ENCODE peak calls at places on chromosomes 7 and 10, in five cellular contexts. B is IMR-90, I is endothelial cell of umbilical vein, A is tibial nerve, Z is esophagus squamous epithelium. Q is an unnamed sample.

GRCh38 chr10:116828121-116828520 is 21.2 kb upstream of the ENO4 start:
- DNase-seq in B (no peak), I (no peak), A (no peak), Z (no peak), Q (no peak)

GRCh38 chr7:25894902-25895791 is 256.9 kb upstream of the NFE2L3 start:
- DNase-seq in B (peak; percentile 2), I (peak; percentile 32), A (peak; percentile 69), Z (no peak), Q (peak; percentile 93)

GRCh38 chr7:30403477-30403876 is 75.1 kb downstream of the NOD1 start:
- DNase-seq in B (no peak), I (no peak), A (no peak), Z (no peak), Q (no peak)

GRCh38 chr10:88181902-88182671 is 318.7 kb downstream of the PTEN start:
- DNase-seq in B (no peak), I (no peak), A (no peak), Z (no peak), Q (no peak)

GRCh38 chr7:68420342-68420750 is 1177.9 kb upstream of the AUTS2 start:
- DNase-seq in B (no peak), I (no peak), A (no peak), Z (no peak), Q (no peak)

GRCh38 chr7:114922652-114923402 is 933 bp downstream of the MDFIC start:
- DNase-seq in B (peak; percentile 77), I (peak; percentile 81), A (peak; percentile 35), Z (no peak), Q (peak; percentile 90)

GRCh38 chr7:74064696-74065095 is 18.9 kb upstream of the LIMK1 start:
- DNase-seq in B (no peak), I (no peak), A (no peak), Z (no peak), Q (peak; percentile 28)

GRCh38 chr7:28858206-28858605 is 99.9 kb downstream of the TRIL start:
- DNase-seq in B (peak; percentile 83), I (no peak), A (no peak), Z (no peak), Q (no peak)

GRCh38 chr10:35307297-35307696 is 29.0 kb upstream of the CCNY start:
- DNase-seq in B (peak; percentile 61), I (no peak), A (no peak), Z (no peak), Q (no peak)

GRCh38 chr10:65518379-65518778 is 1407.5 kb upstream of the LRRTM3 start:
- DNase-seq in B (no peak), I (peak; percentile 14), A (no peak), Z (no peak), Q (no peak)

GRCh38 chr7:33334349-33334748 is 205.0 kb downstream of the BBS9 start:
- DNase-seq in B (peak; percentile 13), I (peak; percentile 41), A (no peak), Z (no peak), Q (no peak)

GRCh38 chr7:1331026-1331425 is 98.4 kb downstream of the UNCX start:
- DNase-seq in B (no peak), I (no peak), A (no peak), Z (no peak), Q (peak; percentile 61)

GRCh38 chr10:86368987-86369386 is 2.4 kb upstream of the GRID1 start:
- DNase-seq in B (no peak), I (no peak), A (no peak), Z (no peak), Q (peak; percentile 49)

GRCh38 chr10:57874810-57875209 is 392.9 kb downstream of the IPMK start:
- DNase-seq in B (no peak), I (no peak), A (no peak), Z (no peak), Q (no peak)

GRCh38 chr7:12403287-12404181 is at the start of gene VWDE:
- DNase-seq in B (no peak), I (peak; percentile 34), A (no peak), Z (no peak), Q (peak; percentile 78)

GRCh38 chr10:32105782-32106382 is 49.7 kb upstream of the KIF5B start:
- DNase-seq in B (no peak), I (no peak), A (no peak), Z (no peak), Q (no peak)

GRCh38 chr7:103143865-103144264 is 5.0 kb downstream of the NAPEPLD start:
- DNase-seq in B (no peak), I (no peak), A (no peak), Z (no peak), Q (no peak)

GRCh38 chr10:69239106-69239505 is 19.0 kb downstream of the HKDC1 start:
- DNase-seq in B (no peak), I (no peak), A (no peak), Z (no peak), Q (peak; percentile 55)

GRCh38 chr10:120415709-120416330 is 41.2 kb upstream of the PLPP4 start:
- DNase-seq in B (peak; percentile 38), I (peak; percentile 40), A (no peak), Z (no peak), Q (no peak)

GRCh38 chr10:79400567-79401004 is 44.8 kb downstream of the ZCCHC24 start:
- DNase-seq in B (no peak), I (no peak), A (no peak), Z (no peak), Q (peak; percentile 85)

GRCh38 chr10:119250641-119251314 is 43.4 kb downstream of the GRK5 start:
- DNase-seq in B (peak; percentile 98), I (peak; percentile 90), A (no peak), Z (no peak), Q (peak; percentile 17)

GRCh38 chr7:114670676-114671075 is 251.2 kb upstream of the MDFIC start:
- DNase-seq in B (no peak), I (no peak), A (no peak), Z (no peak), Q (no peak)

GRCh38 chr7:111364413-111364812 is 197.9 kb downstream of the IMMP2L start:
- DNase-seq in B (peak; percentile 81), I (no peak), A (no peak), Z (no peak), Q (no peak)

GRCh38 chr7:515628-516027 is 4.0 kb downstream of the PDGFA start:
- DNase-seq in B (no peak), I (no peak), A (no peak), Z (no peak), Q (no peak)

GRCh38 chr7:17234398-17235021 is 63.9 kb upstream of the AHR start:
- DNase-seq in B (peak; percentile 95), I (peak; percentile 90), A (peak; percentile 40), Z (no peak), Q (no peak)
- TF ChIP-seq POLR2A in B (no peak), I (no peak), A (no peak), Z (no peak), Q (no peak)

DNA sequence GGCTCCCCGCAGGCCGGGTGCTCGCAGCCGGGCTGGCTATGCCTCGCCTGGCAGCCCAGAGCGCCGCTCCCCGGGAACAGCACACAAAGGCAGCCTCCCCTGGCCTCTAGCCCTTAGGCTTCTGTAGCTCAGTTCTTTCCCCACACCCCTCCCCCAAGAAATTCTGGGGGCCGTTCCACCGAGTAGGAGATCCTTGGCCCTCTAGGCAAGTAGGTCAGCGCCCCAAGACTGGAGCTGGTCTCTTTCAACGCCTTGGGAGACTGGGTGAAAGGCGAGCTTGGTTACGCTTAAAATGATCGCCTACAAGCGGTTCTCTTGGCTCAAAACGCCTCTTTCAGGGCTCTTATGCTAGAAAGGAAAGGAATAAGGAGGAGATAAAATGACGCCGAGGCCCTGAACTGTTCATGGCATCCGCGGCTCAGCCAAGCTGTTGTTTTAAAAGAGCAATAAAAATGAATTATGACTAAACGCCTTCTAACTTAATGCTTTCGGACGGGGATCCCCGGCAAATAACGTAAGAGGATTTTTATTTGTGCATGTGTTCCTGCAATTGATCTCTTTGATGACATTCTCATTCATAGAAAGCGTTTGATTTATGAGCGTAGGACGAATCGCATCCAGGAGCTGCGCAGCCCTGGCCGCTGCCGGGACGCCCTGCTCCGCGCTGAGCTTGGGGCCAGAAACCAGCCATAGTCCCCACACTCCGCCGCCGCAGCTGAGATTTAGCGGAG is 2.9 kb upstream of the HOXA1 start:
- DNase-seq in B (peak; percentile 80), I (peak; percentile 90), A (no peak), Z (no peak), Q (no peak)
- TF ChIP-seq POLR2A in B (no peak), I (peak; percentile 12), A (no peak), Z (no peak), Q (no peak)

GRCh38 chr7:121099572-121099971 is 111.1 kb downstream of the CPED1 start:
- DNase-seq in B (no peak), I (no peak), A (no peak), Z (no peak), Q (no peak)
- TF ChIP-seq POLR2A in B (no peak), I (no peak), A (no peak), Z (no peak), Q (no peak)

GRCh38 chr7:99919814-99920618 is 686 bp upstream of the TRIM4 start:
- DNase-seq in B (peak; percentile 9), I (no peak), A (no peak), Z (no peak), Q (no peak)

GRCh38 chr7:99923200-99923599 is 3.9 kb upstream of the TRIM4 start:
- DNase-seq in B (no peak), I (no peak), A (no peak), Z (no peak), Q (no peak)

DNA sequence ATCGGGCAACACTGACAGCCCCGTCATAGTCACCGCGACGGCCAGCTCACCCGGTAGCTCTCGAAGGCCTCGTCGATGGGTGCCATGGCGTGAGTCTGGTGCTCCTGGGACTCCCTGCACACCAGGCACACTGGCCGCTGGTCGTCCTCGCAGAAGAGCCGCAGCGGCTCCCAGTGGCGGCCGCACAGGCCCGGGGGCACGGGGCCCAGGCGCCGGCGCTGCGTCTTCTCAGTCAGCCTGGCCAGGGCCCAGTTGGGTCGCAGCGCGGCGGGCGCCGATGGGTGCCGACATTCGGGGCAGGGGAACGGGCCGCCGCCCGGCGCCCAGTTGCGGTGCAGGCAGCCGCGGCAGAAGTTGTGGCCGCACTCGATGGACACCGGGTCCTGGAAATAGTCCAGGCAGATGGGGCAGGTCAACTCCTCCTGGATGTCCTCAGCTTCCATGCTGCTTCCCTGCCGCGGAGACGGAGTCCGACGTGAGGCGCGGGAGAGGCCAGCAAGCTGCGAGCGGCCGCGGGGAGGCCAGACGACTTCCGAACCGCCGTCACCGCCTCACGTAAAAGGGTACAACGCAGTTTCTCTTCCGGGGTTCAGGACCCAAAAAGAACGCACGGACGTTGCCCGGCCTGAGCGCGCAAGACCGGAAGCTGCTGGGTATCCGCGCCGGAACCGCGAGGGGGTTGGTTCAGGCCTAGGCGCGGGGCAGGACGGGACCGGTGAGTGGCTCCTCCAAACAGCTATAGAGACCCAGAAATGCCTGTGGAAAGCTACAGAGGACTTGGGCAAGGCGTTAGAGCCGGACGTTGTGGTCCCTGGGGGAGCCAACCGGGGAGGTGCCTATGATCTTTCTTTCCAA is at the start of gene TRIM4:
- DNase-seq in B (peak; percentile 91), I (peak; percentile 90), A (peak; percentile 82), Z (peak; percentile 61), Q (peak; percentile 97)
- TF ChIP-seq POLR2A in B (peak; percentile 84), I (peak; percentile 77), A (peak; percentile 55), Z (no peak), Q (no peak)